ENCODE peak calls at places on chromosomes 16 and 17, in nine cellular contexts. One of them, this sample, is unnamed. For H3K4me1, the result is how much of the 10 kb centered on the place peaks cover.

GRCh38 chr16:86809458-86809955 is 231.2 kb downstream of the FOXL1 start:
- DNase-seq in neuronal stem cell: no peak
- DNase-seq in fibroblast of lung: peak
- DNase-seq in IMR-90: peak
- DNase-seq in neural progenitor cell: no peak
- DNase-seq in DND-41: no peak
- DNase-seq in PC-3: peak
- DNase-seq in GM23248: peak
- DNase-seq in H9: no peak
- DNase-seq in this sample: no peak

GRCh38 chr16:24075929-24076716 is 180.0 kb upstream of the CACNG3 start:
- DNase-seq in neuronal stem cell: no peak
- DNase-seq in fibroblast of lung: no peak
- DNase-seq in IMR-90: no peak
- DNase-seq in neural progenitor cell: peak
- DNase-seq in DND-41: no peak
- DNase-seq in PC-3: peak
- DNase-seq in GM23248: peak
- DNase-seq in H9: peak
- DNase-seq in this sample: no peak

GRCh38 chr17:64005734-64006167 is 7.6 kb downstream of the PRR29 start:
- DNase-seq in neuronal stem cell: no peak
- DNase-seq in fibroblast of lung: no peak
- DNase-seq in IMR-90: no peak
- DNase-seq in neural progenitor cell: no peak
- DNase-seq in DND-41: no peak
- DNase-seq in PC-3: peak
- DNase-seq in GM23248: peak
- DNase-seq in H9: peak
- DNase-seq in this sample: no peak

GRCh38 chr17:11935734-11936406 is 61.4 kb downstream of the ZNF18 start:
- DNase-seq in neuronal stem cell: peak
- DNase-seq in fibroblast of lung: peak
- DNase-seq in IMR-90: peak
- DNase-seq in neural progenitor cell: peak
- DNase-seq in DND-41: peak
- DNase-seq in PC-3: peak
- DNase-seq in GM23248: peak
- DNase-seq in H9: peak
- DNase-seq in this sample: peak

GRCh38 chr17:66459811-66460270 is 157.4 kb downstream of the PRKCA start:
- DNase-seq in neuronal stem cell: no peak
- DNase-seq in fibroblast of lung: peak
- DNase-seq in IMR-90: peak
- DNase-seq in neural progenitor cell: no peak
- DNase-seq in DND-41: no peak
- DNase-seq in PC-3: peak
- DNase-seq in GM23248: peak
- DNase-seq in H9: no peak
- DNase-seq in this sample: no peak

GRCh38 chr17:37280841-37281240 is 94.9 kb upstream of the C17orf78 start:
- DNase-seq in neuronal stem cell: no peak
- DNase-seq in fibroblast of lung: no peak
- DNase-seq in IMR-90: no peak
- DNase-seq in neural progenitor cell: no peak
- DNase-seq in DND-41: no peak
- DNase-seq in PC-3: no peak
- DNase-seq in GM23248: no peak
- DNase-seq in H9: no peak
- DNase-seq in this sample: no peak

GRCh38 chr16:11494433-11494832 is 92.3 kb downstream of the LITAF start:
- DNase-seq in neuronal stem cell: no peak
- DNase-seq in fibroblast of lung: no peak
- DNase-seq in IMR-90: no peak
- DNase-seq in neural progenitor cell: no peak
- DNase-seq in DND-41: no peak
- DNase-seq in PC-3: no peak
- DNase-seq in GM23248: no peak
- DNase-seq in H9: peak
- DNase-seq in this sample: no peak

GRCh38 chr17:64178011-64178825 is 48.3 kb upstream of the ERN1 start:
- DNase-seq in neuronal stem cell: no peak
- DNase-seq in fibroblast of lung: peak
- DNase-seq in IMR-90: peak
- DNase-seq in neural progenitor cell: no peak
- DNase-seq in DND-41: no peak
- DNase-seq in PC-3: no peak
- DNase-seq in GM23248: no peak
- DNase-seq in H9: no peak
- DNase-seq in this sample: no peak

GRCh38 chr16:57628008-57628781 is at the start of gene ADGRG1:
- DNase-seq in neuronal stem cell: peak
- DNase-seq in fibroblast of lung: peak
- DNase-seq in IMR-90: peak
- DNase-seq in neural progenitor cell: peak
- DNase-seq in DND-41: no peak
- DNase-seq in PC-3: peak
- DNase-seq in GM23248: peak
- DNase-seq in H9: peak
- DNase-seq in this sample: peak

GRCh38 chr17:9676742-9677387 is 31.5 kb downstream of the USP43 start:
- DNase-seq in neuronal stem cell: no peak
- DNase-seq in fibroblast of lung: peak
- DNase-seq in IMR-90: peak
- DNase-seq in neural progenitor cell: no peak
- DNase-seq in DND-41: no peak
- DNase-seq in PC-3: peak
- DNase-seq in GM23248: peak
- DNase-seq in H9: no peak
- DNase-seq in this sample: peak

GRCh38 chr16:86651013-86651627 is 72.8 kb downstream of the FOXL1 start:
- DNase-seq in neuronal stem cell: no peak
- DNase-seq in fibroblast of lung: no peak
- DNase-seq in IMR-90: no peak
- DNase-seq in neural progenitor cell: no peak
- DNase-seq in DND-41: no peak
- DNase-seq in PC-3: no peak
- DNase-seq in GM23248: no peak
- DNase-seq in H9: no peak
- DNase-seq in this sample: no peak

GRCh38 chr17:16467044-16467443 is 24.9 kb downstream of the LRRC75A start:
- DNase-seq in neuronal stem cell: no peak
- DNase-seq in fibroblast of lung: no peak
- DNase-seq in IMR-90: no peak
- DNase-seq in neural progenitor cell: no peak
- DNase-seq in DND-41: no peak
- DNase-seq in PC-3: no peak
- DNase-seq in GM23248: no peak
- DNase-seq in H9: no peak
- DNase-seq in this sample: no peak

GRCh38 chr16:88454315-88455057 is 1.4 kb downstream of the ZFPM1 start:
- DNase-seq in neuronal stem cell: no peak
- DNase-seq in fibroblast of lung: no peak
- DNase-seq in IMR-90: no peak
- DNase-seq in neural progenitor cell: peak
- DNase-seq in DND-41: peak
- DNase-seq in PC-3: peak
- DNase-seq in GM23248: peak
- DNase-seq in H9: no peak
- DNase-seq in this sample: no peak

GRCh38 chr17:61647044-61647443 is 56.0 kb upstream of the NACA2 start:
- DNase-seq in neuronal stem cell: no peak
- DNase-seq in fibroblast of lung: peak
- DNase-seq in IMR-90: peak
- DNase-seq in neural progenitor cell: no peak
- DNase-seq in DND-41: no peak
- DNase-seq in PC-3: peak
- DNase-seq in GM23248: peak
- DNase-seq in H9: no peak
- DNase-seq in this sample: no peak

GRCh38 chr16:54986404-54986803 is 55.7 kb downstream of the IRX5 start:
- DNase-seq in neuronal stem cell: no peak
- DNase-seq in fibroblast of lung: no peak
- DNase-seq in IMR-90: no peak
- DNase-seq in neural progenitor cell: peak
- DNase-seq in DND-41: no peak
- DNase-seq in PC-3: no peak
- DNase-seq in GM23248: no peak
- DNase-seq in H9: no peak
- DNase-seq in this sample: no peak

GRCh38 chr16:82160226-82160625 is 9.8 kb downstream of the MPHOSPH6 start:
- DNase-seq in neuronal stem cell: no peak
- DNase-seq in fibroblast of lung: no peak
- DNase-seq in IMR-90: no peak
- DNase-seq in neural progenitor cell: no peak
- DNase-seq in DND-41: no peak
- DNase-seq in PC-3: no peak
- DNase-seq in GM23248: no peak
- DNase-seq in H9: no peak
- DNase-seq in this sample: no peak

GRCh38 chr17:67156269-67157199 is 88.5 kb downstream of the HELZ start:
- DNase-seq in neuronal stem cell: no peak
- DNase-seq in fibroblast of lung: no peak
- DNase-seq in IMR-90: peak
- DNase-seq in neural progenitor cell: no peak
- DNase-seq in DND-41: no peak
- DNase-seq in PC-3: peak
- DNase-seq in GM23248: no peak
- DNase-seq in H9: no peak
- DNase-seq in this sample: no peak

DNA sequence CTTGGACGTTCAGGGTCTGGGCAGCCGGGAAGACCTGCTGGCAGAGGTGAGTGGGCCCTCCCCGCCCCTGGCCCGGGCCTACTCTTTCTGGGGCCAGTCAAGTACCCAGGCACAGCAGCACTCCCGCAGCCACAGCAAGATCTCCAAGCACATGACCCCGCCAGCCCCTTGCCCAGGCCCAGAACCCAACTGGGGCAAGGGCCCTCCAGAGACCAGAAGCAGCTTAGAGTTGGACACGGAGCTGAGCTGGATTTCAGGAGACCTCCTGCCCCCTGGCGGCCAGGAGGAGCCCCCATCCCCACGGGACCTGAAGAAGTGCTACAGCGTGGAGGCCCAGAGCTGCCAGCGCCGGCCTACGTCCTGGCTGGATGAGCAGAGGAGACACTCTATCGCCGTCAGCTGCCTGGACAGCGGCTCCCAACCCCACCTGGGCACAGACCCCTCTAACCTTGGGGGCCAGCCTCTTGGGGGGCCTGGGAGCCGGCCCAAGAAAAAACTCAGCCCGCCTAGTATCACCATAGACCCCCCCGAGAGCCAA is 8.6 kb upstream of the ABCC3 start:
- DNase-seq in neuronal stem cell: peak
- DNase-seq in fibroblast of lung: peak
- DNase-seq in IMR-90: peak
- DNase-seq in neural progenitor cell: peak
- DNase-seq in DND-41: peak
- DNase-seq in PC-3: peak
- DNase-seq in GM23248: peak
- DNase-seq in H9: peak
- DNase-seq in this sample: no peak
- H3K9ac ChIP-seq in neuronal stem cell: peak
- H3K9ac ChIP-seq in fibroblast of lung: no peak
- H3K9ac ChIP-seq in IMR-90: no peak
- H3K9ac ChIP-seq in neural progenitor cell: no peak
- H3K9ac ChIP-seq in DND-41: no peak
- H3K9ac ChIP-seq in PC-3: no peak
- H3K9ac ChIP-seq in GM23248: no peak
- H3K9ac ChIP-seq in H9: no peak
- H3K9ac ChIP-seq in this sample: no peak

GRCh38 chr17:18041776-18042175 is 2.6 kb downstream of the GID4 start:
- DNase-seq in neuronal stem cell: no peak
- DNase-seq in fibroblast of lung: peak
- DNase-seq in IMR-90: peak
- DNase-seq in neural progenitor cell: no peak
- DNase-seq in DND-41: no peak
- DNase-seq in PC-3: peak
- DNase-seq in GM23248: peak
- DNase-seq in H9: no peak
- DNase-seq in this sample: no peak
- H3K4me2 ChIP-seq in neuronal stem cell: no peak
- H3K4me2 ChIP-seq in fibroblast of lung: peak
- H3K4me2 ChIP-seq in IMR-90: peak
- H3K4me2 ChIP-seq in neural progenitor cell: no peak
- H3K4me2 ChIP-seq in DND-41: peak
- H3K4me2 ChIP-seq in PC-3: peak
- H3K4me2 ChIP-seq in GM23248: peak
- H3K4me2 ChIP-seq in H9: no peak
- H3K4me2 ChIP-seq in this sample: peak

DNA sequence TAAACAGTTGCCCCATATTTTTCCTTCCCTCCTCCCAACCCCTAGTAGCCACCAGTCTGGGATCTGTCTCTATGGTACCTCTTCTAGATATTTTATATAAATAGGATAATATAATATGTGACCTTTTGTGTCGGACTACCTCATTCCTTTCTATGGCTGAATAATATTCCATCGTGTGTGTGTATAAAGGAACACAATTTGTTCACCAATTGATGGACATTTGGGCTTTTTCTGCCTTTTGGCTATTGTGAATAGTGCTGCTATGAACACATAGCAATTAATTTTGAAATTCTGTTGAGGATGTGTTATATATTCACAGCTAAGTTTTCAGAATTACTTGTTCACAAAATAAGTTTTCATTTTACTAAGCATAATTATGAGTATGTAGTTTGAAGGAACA is 2.5 kb downstream of the NFATC3 start:
- DNase-seq in neuronal stem cell: no peak
- DNase-seq in fibroblast of lung: no peak
- DNase-seq in IMR-90: no peak
- DNase-seq in neural progenitor cell: no peak
- DNase-seq in DND-41: no peak
- DNase-seq in PC-3: no peak
- DNase-seq in GM23248: no peak
- DNase-seq in H9: no peak
- DNase-seq in this sample: no peak
- H3K4me1 ChIP-seq in neuronal stem cell: under half
- H3K4me1 ChIP-seq in fibroblast of lung: under half
- H3K4me1 ChIP-seq in IMR-90: under half
- H3K4me1 ChIP-seq in neural progenitor cell: under half
- H3K4me1 ChIP-seq in DND-41: half or more
- H3K4me1 ChIP-seq in PC-3: under half
- H3K4me1 ChIP-seq in GM23248: under half
- H3K4me1 ChIP-seq in H9: under half
- H3K4me1 ChIP-seq in this sample: under half

DNA sequence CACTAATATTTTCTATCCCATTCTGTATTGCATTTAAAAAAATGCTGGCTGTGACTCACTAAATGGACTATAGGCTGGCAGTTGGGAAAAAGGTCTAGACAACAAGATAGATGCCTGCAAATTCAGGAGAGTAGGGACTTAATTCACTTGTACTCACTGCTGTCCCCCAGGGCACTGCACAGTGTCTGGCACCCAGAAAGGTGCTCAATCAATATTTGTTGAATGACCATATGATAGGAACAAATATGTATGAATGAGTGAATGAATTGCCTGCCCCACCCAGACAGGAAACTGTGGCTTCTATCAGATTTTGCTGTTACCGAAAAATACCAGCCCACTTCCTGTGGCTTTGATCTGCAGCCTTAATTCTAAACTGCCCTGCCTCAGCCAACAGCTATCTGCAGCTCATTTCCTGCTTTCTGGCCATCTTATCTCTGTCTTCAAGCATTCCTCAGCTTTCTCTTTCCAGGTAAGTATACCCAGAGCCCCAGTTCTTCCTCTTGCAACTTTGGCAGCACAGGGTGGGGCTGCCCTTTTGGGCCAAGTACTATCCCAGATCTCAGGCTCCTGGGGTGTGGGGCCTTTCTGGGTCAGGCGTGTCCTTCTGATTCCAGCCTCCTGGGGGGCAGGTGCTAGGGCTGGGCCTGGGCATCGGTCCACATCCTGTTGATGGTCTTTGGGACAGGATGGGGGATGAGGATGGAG is 15.3 kb upstream of the TNS4 start:
- DNase-seq in neuronal stem cell: no peak
- DNase-seq in fibroblast of lung: no peak
- DNase-seq in IMR-90: no peak
- DNase-seq in neural progenitor cell: no peak
- DNase-seq in DND-41: peak
- DNase-seq in PC-3: peak
- DNase-seq in GM23248: peak
- DNase-seq in H9: no peak
- DNase-seq in this sample: no peak
- H3K9ac ChIP-seq in neuronal stem cell: no peak
- H3K9ac ChIP-seq in fibroblast of lung: no peak
- H3K9ac ChIP-seq in IMR-90: no peak
- H3K9ac ChIP-seq in neural progenitor cell: no peak
- H3K9ac ChIP-seq in DND-41: peak
- H3K9ac ChIP-seq in PC-3: peak
- H3K9ac ChIP-seq in GM23248: no peak
- H3K9ac ChIP-seq in H9: no peak
- H3K9ac ChIP-seq in this sample: peak